ENCODE peak calls at places on chromosome X, in nine cellular contexts. U, O, Q, D, W, S, Y, M and C are unnamed samples.

GRCh38 chrX:44344687-44345086 is 1.2 kb upstream of the EFHC2 start:
- DNase-seq in U (no peak), M (no peak), Y (peak), Q (no peak), S (peak), W (no peak), O (no peak), D (no peak), C (no peak)

GRCh38 chrX:110531873-110532272 is 173.2 kb downstream of the RTL9 start:
- DNase-seq in D (no peak), Y (no peak), U (no peak), O (no peak), W (no peak), M (no peak), Q (no peak), S (no peak), C (no peak)

GRCh38 chrX:39203427-39203826 is 402.2 kb downstream of the MID1IP1 start:
- DNase-seq in Y (no peak), O (no peak), W (peak), U (no peak), D (no peak), Q (no peak), S (no peak), M (no peak), C (no peak)

GRCh38 chrX:153408221-153408721 is 3.0 kb upstream of the ZFP92 start:
- DNase-seq in M (no peak), U (no peak), O (no peak), D (no peak), W (no peak), Y (no peak), Q (no peak), S (no peak), C (no peak)

GRCh38 chrX:95703696-95704095 is 980.9 kb upstream of the DIAPH2 start:
- DNase-seq in W (peak), Y (no peak), Q (no peak), U (no peak), D (no peak), S (no peak), M (no peak), O (no peak), C (no peak)

GRCh38 chrX:20623448-20623847 is 356.7 kb upstream of the RPS6KA3 start:
- DNase-seq in M (no peak), S (no peak), Q (no peak), O (peak), U (no peak), Y (no peak), W (no peak), D (no peak), C (no peak)

GRCh38 chrX:108198420-108198819 is 106.8 kb downstream of the ATG4A start:
- DNase-seq in M (no peak), Q (no peak), W (no peak), U (no peak), S (no peak), O (peak), D (no peak), Y (no peak), C (no peak)

GRCh38 chrX:113390531-113390930 is 549.9 kb upstream of the AMOT start:
- DNase-seq in Y (no peak), W (no peak), O (no peak), M (no peak), S (no peak), D (no peak), Q (no peak), U (no peak), C (no peak)

GRCh38 chrX:111353810-111354209 is 58.2 kb downstream of the DCX start:
- DNase-seq in W (no peak), O (no peak), S (no peak), D (no peak), Q (no peak), U (no peak), M (no peak), Y (no peak), C (no peak)

GRCh38 chrX:133838761-133839676 is 146.4 kb downstream of the GPC3 start:
- DNase-seq in O (no peak), D (no peak), S (peak), Q (peak), W (peak), Y (peak), U (no peak), M (peak), C (peak)

GRCh38 chrX:44914532-44915198 is 41.7 kb downstream of the KDM6A start:
- DNase-seq in U (no peak), M (no peak), Q (no peak), W (peak), S (no peak), O (peak), Y (no peak), D (no peak), C (no peak)

GRCh38 chrX:24694825-24695224 is 1.1 kb downstream of the POLA1 start:
- DNase-seq in W (peak), Q (no peak), D (no peak), M (no peak), Y (no peak), O (no peak), S (no peak), U (no peak), C (no peak)

GRCh38 chrX:131271826-131272225 is 17.3 kb downstream of the IGSF1 start:
- DNase-seq in W (no peak), U (no peak), D (no peak), O (no peak), M (no peak), S (no peak), Q (no peak), Y (no peak), C (no peak)

GRCh38 chrX:40945366-40945713 is 139.9 kb upstream of the USP9X start:
- DNase-seq in U (no peak), W (peak), Q (no peak), D (no peak), S (no peak), Y (no peak), O (peak), M (no peak), C (no peak)

GRCh38 chrX:118974908-118975671 is 672 bp downstream of the LONRF3 start:
- DNase-seq in S (peak), Y (peak), Q (no peak), O (no peak), U (no peak), M (peak), W (peak), D (peak), C (peak)